ENCODE peak calls at places on chromosomes 3 and 15, in nine cellular contexts. E is psoas muscle; Q is fibroblast of lung; V is epithelial cell of esophagus; F is Panc1; G is CD8-positive, alpha-beta T cell; T is sigmoid colon; Z is HepG2; C is esophagus squamous epithelium. I is an unnamed sample.

GRCh38 chr15:67373971-67374370 is 119.4 kb downstream of the IQCH start:
- DNase-seq in Z (no peak), V (no peak), C (no peak), F (no peak), Q (no peak), T (no peak), E (no peak), G (no peak), I (no peak)

GRCh38 chr15:69292826-69293420 is 5.8 kb upstream of the PAQR5 start:
- DNase-seq in F (no peak), G (no peak), T (no peak), Z (no peak), V (no peak), E (no peak), C (no peak), Q (no peak), I (no peak)

GRCh38 chr15:60534546-60534945 is 55.6 kb upstream of the ICE2 start:
- DNase-seq in Z (no peak), V (no peak), T (no peak), E (no peak), F (no peak), C (no peak), G (no peak), Q (no peak), I (no peak)

GRCh38 chr15:69540622-69541021 is 88.0 kb downstream of the RPLP1 start:
- DNase-seq in Q (no peak), C (no peak), G (no peak), F (no peak), V (no peak), E (peak; percentile 62), Z (no peak), T (no peak), I (no peak)

GRCh38 chr3:159260049-159260662 is 458.3 kb downstream of the MFSD1 start:
- DNase-seq in T (no peak), E (no peak), V (peak; percentile 74), F (no peak), Z (peak; percentile 56), Q (peak; percentile 73), G (peak; percentile 9), C (no peak), I (peak; percentile 61)

GRCh38 chr3:87077354-87077753 is 86.4 kb upstream of the VGLL3 start:
- DNase-seq in T (no peak), F (no peak), G (no peak), Q (no peak), Z (no peak), E (no peak), C (no peak), V (peak; percentile 19), I (no peak)

GRCh38 chr3:11405323-11405722 is 133.1 kb downstream of the ATG7 start:
- DNase-seq in Z (no peak), V (no peak), F (no peak), G (no peak), Q (no peak), T (no peak), C (no peak), E (no peak), I (no peak)

GRCh38 chr3:10387881-10388621 is 67.1 kb upstream of the SEC13 start:
- DNase-seq in E (peak; percentile 21), G (no peak), C (no peak), T (no peak), V (peak; percentile 2), F (no peak), Z (no peak), Q (peak; percentile 36), I (no peak)

GRCh38 chr15:66848666-66849392 is 146.8 kb downstream of the SMAD6 start:
- DNase-seq in E (no peak), T (no peak), F (no peak), Q (no peak), G (no peak), C (no peak), Z (no peak), V (no peak), I (no peak)

GRCh38 chr3:39208463-39209055 is 16.2 kb upstream of the XIRP1 start:
- DNase-seq in G (peak; percentile 35), Q (peak; percentile 57), V (peak; percentile 67), E (peak; percentile 72), C (no peak), F (peak; percentile 25), T (no peak), Z (peak; percentile 21), I (peak; percentile 75)

GRCh38 chr15:86735244-86736040 is 655.8 kb downstream of the AGBL1 start:
- DNase-seq in T (no peak), V (peak; percentile 66), G (no peak), E (no peak), F (no peak), Z (no peak), C (no peak), Q (no peak), I (no peak)

GRCh38 chr3:193014961-193015360 is 97.3 kb upstream of the MB21D2 start:
- DNase-seq in E (no peak), F (no peak), Q (no peak), Z (no peak), T (no peak), C (no peak), V (no peak), G (no peak), I (no peak)

GRCh38 chr15:41678742-41679141 is 18.5 kb downstream of the MGA start:
- DNase-seq in C (no peak), Z (no peak), G (no peak), F (no peak), Q (no peak), V (no peak), E (no peak), T (no peak), I (no peak)

GRCh38 chr3:42473083-42473932 is 29.1 kb upstream of the VIPR1 start:
- DNase-seq in V (peak; percentile 29), F (no peak), C (no peak), Q (peak; percentile 39), T (no peak), E (no peak), Z (no peak), G (no peak), I (peak; percentile 65)

GRCh38 chr3:148992027-148992634 is 791 bp downstream of the GYG1 start:
- DNase-seq in C (no peak), F (no peak), T (peak; percentile 79), Q (peak; percentile 34), G (no peak), V (peak; percentile 27), E (peak; percentile 83), Z (peak; percentile 8), I (no peak)

GRCh38 chr3:189629803-189630455 is 1.3 kb upstream of the TP63 start:
- DNase-seq in E (peak; percentile 57), V (no peak), F (no peak), Q (peak; percentile 9), G (no peak), C (no peak), Z (no peak), T (no peak), I (peak; percentile 29)

GRCh38 chr3:170062769-170063168 is 25.0 kb downstream of the GPR160 start:
- DNase-seq in E (no peak), F (no peak), V (no peak), Q (no peak), G (no peak), Z (no peak), C (no peak), T (no peak), I (no peak)

GRCh38 chr3:158847885-158848284 is 46.0 kb downstream of the MFSD1 start:
- DNase-seq in T (no peak), Q (no peak), C (no peak), G (no peak), F (no peak), V (no peak), Z (no peak), E (no peak), I (no peak)

GRCh38 chr3:151614-152189 is 44.9 kb upstream of the CHL1 start:
- DNase-seq in Q (no peak), G (no peak), C (no peak), F (no peak), T (no peak), Z (no peak), E (no peak), V (no peak), I (no peak)
- H3K4me3 ChIP-seq in Q (no peak overlapping the region), G (no peak overlapping the region), C (no peak overlapping the region), F (no peak overlapping the region), T (no peak overlapping the region), Z (no peak overlapping the region), E (no peak overlapping the region), V (no peak overlapping the region), I (no peak overlapping the region)

GRCh38 chr15:45279024-45279697 is 27.1 kb downstream of the SLC28A2 start:
- DNase-seq in Q (peak; percentile 97), V (peak; percentile 99), E (peak; percentile 99), F (peak; percentile 97), G (peak; percentile 97), T (peak; percentile 99), C (peak; percentile 75), Z (peak; percentile 97), I (peak; percentile 95)

GRCh38 chr15:45274636-45275035 is 22.6 kb downstream of the SLC28A2 start:
- DNase-seq in E (no peak), T (no peak), C (no peak), F (no peak), V (no peak), Q (no peak), Z (no peak), G (no peak), I (no peak)

GRCh38 chr15:45276851-45277250 is 24.8 kb downstream of the SLC28A2 start:
- DNase-seq in G (no peak), Q (peak; percentile 45), T (no peak), Z (peak; percentile 50), F (no peak), E (no peak), C (no peak), V (peak; percentile 48), I (peak; percentile 57)
- TF ChIP-seq CTCF in G (peak; percentile 53), Q (peak; percentile 50), T (peak; percentile 39), Z (peak; percentile 75), F (peak; percentile 64), E (peak; percentile 50), C (peak; percentile 42), V (peak; percentile 68), I (peak; percentile 13)

DNA sequence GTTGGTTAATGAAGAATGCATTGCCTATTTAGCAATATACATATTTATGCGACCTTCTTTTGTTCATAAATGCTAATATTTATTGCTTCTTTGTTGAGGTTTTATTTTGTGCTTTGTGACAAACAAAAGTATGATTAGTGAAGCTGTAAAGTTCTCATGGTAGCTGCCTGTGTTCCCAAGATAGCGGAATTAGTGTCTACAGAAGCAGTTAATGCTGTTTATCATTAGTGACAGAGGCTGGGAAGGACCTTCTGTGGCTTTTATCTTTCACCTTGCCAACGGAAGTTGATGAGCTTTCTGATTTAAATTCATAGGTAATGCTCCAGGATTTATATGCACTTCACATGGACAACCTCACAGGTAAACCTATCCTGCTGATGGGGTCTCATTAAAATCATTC is 418.3 kb downstream of the CADM2 start:
- DNase-seq in G (no peak), Z (no peak), V (no peak), T (no peak), E (no peak), F (no peak), C (no peak), Q (no peak), I (no peak)
- H3K4me3 ChIP-seq in G (no peak overlapping the region), Z (no peak overlapping the region), V (no peak overlapping the region), T (no peak overlapping the region), E (no peak overlapping the region), F (no peak overlapping the region), C (no peak overlapping the region), Q (no peak overlapping the region), I (no peak overlapping the region)

DNA sequence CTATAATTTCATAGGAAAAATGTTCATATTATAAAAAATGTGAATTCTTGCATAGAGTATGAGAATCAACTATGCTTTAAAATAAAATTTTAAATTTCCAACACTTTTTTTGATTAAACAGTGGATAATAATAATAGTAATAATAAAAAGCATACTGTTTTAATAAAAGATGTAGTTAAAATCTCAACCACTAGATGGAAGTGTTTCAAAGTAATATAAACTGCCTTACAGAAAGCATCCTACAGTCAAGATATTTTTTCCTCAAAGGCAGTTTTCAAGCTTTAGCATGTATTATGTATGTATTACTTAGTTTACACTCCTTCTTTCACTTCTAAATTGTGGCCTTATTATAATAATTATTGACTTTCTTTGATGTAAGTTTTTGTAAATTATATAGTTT is 217.5 kb downstream of the CHL1 start:
- DNase-seq in G (no peak), C (no peak), E (no peak), V (peak; percentile 39), T (no peak), F (no peak), Z (no peak), Q (peak; percentile 27), I (no peak)
- TF ChIP-seq CTCF in G (no peak), C (no peak), E (peak; percentile 50), V (peak; percentile 12), T (peak; percentile 28), F (no peak), Z (no peak), Q (no peak), I (no peak)